ENCODE peak calls at places on chromosomes 4 and X, in seven cellular contexts. R, T, O, G, U, M and B are unnamed samples.

GRCh38 chr4:135371137-135371536 is 1169.5 kb upstream of the PABPC4L start:
- DNase-seq in R (no peak), T (no peak), O (no peak), G (no peak), U (no peak), M (no peak), B (no peak)

GRCh38 chr4:173505924-173506779 is 23.9 kb downstream of the HAND2 start:
- DNase-seq in R (peak), T (peak), O (peak), G (peak), U (peak), M (peak), B (peak)

GRCh38 chr4:145938618-145939177 is at the start of gene ZNF827:
- DNase-seq in R (peak), T (peak), O (peak), G (peak), U (peak), M (peak), B (no peak)

GRCh38 chr4:156560701-156561100 is 410.9 kb downstream of the PDGFC start:
- DNase-seq in R (no peak), T (no peak), O (no peak), G (no peak), U (no peak), M (no peak), B (no peak)

GRCh38 chrX:38578152-38578551 is 16.8 kb downstream of the TSPAN7 start:
- DNase-seq in R (peak), T (no peak), O (no peak), G (no peak), U (no peak), M (no peak), B (no peak)

GRCh38 chrX:75887833-75888232 is 102.8 kb upstream of the MAGEE2 start:
- DNase-seq in R (no peak), T (no peak), O (no peak), G (no peak), U (no peak), M (no peak), B (no peak)

GRCh38 chr4:7938513-7939376 is 916 bp downstream of the AFAP1 start:
- DNase-seq in R (peak), T (peak), O (no peak), G (no peak), U (peak), M (peak), B (peak)

GRCh38 chr4:38663021-38663800 is 788 bp upstream of the KLF3 start:
- DNase-seq in R (no peak), T (peak), O (peak), G (no peak), U (peak), M (peak), B (peak)

GRCh38 chrX:48997865-48998264 is 4.2 kb downstream of the GRIPAP1 start:
- DNase-seq in R (no peak), T (no peak), O (no peak), G (no peak), U (no peak), M (no peak), B (no peak)

GRCh38 chr4:54185871-54186270 is 43.2 kb upstream of the PDGFRA start:
- DNase-seq in R (no peak), T (no peak), O (no peak), G (no peak), U (no peak), M (no peak), B (no peak)

GRCh38 chr4:122588453-122589238 is 32.2 kb downstream of the IL21 start:
- DNase-seq in R (no peak), T (no peak), O (no peak), G (no peak), U (no peak), M (no peak), B (no peak)

GRCh38 chrX:150544222-150544787 is 24.1 kb upstream of the MTM1 start:
- DNase-seq in R (peak), T (no peak), O (no peak), G (no peak), U (no peak), M (no peak), B (no peak)

GRCh38 chrX:101219116-101219839 is at the start of gene DRP2:
- DNase-seq in R (no peak), T (no peak), O (no peak), G (no peak), U (peak), M (no peak), B (no peak)

GRCh38 chr4:20682853-20683252 is 17.4 kb upstream of the PACRGL start:
- DNase-seq in R (no peak), T (no peak), O (no peak), G (no peak), U (no peak), M (peak), B (peak)

GRCh38 chr4:143389543-143390195 is 53.0 kb downstream of the GAB1 start:
- DNase-seq in R (no peak), T (no peak), O (no peak), G (no peak), U (no peak), M (no peak), B (no peak)

GRCh38 chrX:116694046-116694445 is 231.3 kb upstream of the CT83 start:
- DNase-seq in R (no peak), T (no peak), O (no peak), G (no peak), U (no peak), M (no peak), B (no peak)

GRCh38 chr4:2231082-2231481 is 10.8 kb downstream of the HAUS3 start:
- DNase-seq in R (no peak), T (no peak), O (no peak), G (no peak), U (no peak), M (no peak), B (no peak)

GRCh38 chr4:31089815-31090214 is 369.6 kb downstream of the PCDH7 start:
- DNase-seq in R (no peak), T (no peak), O (no peak), G (peak), U (peak), M (peak), B (no peak)

GRCh38 chr4:31714238-31714637 is 994.1 kb downstream of the PCDH7 start:
- DNase-seq in R (no peak), T (no peak), O (no peak), G (no peak), U (no peak), M (no peak), B (no peak)

GRCh38 chr4:83731609-83732008 is 195.7 kb downstream of the GPAT3 start:
- DNase-seq in R (no peak), T (no peak), O (no peak), G (peak), U (no peak), M (no peak), B (no peak)

GRCh38 chrX:85865324-85865723 is 182.0 kb downstream of the CHM start:
- DNase-seq in R (no peak), T (no peak), O (no peak), G (no peak), U (no peak), M (no peak), B (no peak)

GRCh38 chrX:69285881-69286545 is 120.8 kb upstream of the PJA1 start:
- DNase-seq in R (peak), T (peak), O (peak), G (peak), U (no peak), M (peak), B (no peak)

GRCh38 chrX:21590012-21590776 is 67.9 kb downstream of the KLHL34 start:
- DNase-seq in R (no peak), T (no peak), O (no peak), G (no peak), U (no peak), M (no peak), B (no peak)

GRCh38 chr4:5009796-5010195 is 9.5 kb downstream of the CYTL1 start:
- DNase-seq in R (no peak), T (no peak), O (no peak), G (no peak), U (no peak), M (no peak), B (no peak)

GRCh38 chr4:89303177-89303576 is 4.4 kb downstream of the GPRIN3 start:
- DNase-seq in R (peak), T (no peak), O (no peak), G (peak), U (no peak), M (no peak), B (no peak)

GRCh38 chr4:185227131-185227551 is 17.7 kb downstream of the SNX25 start:
- DNase-seq in R (no peak), T (no peak), O (no peak), G (no peak), U (peak), M (no peak), B (no peak)

GRCh38 chrX:25158635-25159034 is 142.9 kb upstream of the ARX start:
- DNase-seq in R (no peak), T (no peak), O (no peak), G (no peak), U (no peak), M (no peak), B (no peak)

GRCh38 chr4:3193531-3194203 is 55.3 kb upstream of the MSANTD1 start:
- DNase-seq in R (no peak), T (no peak), O (no peak), G (no peak), U (peak), M (no peak), B (no peak)

GRCh38 chr4:140014284-140014683 is 139.7 kb downstream of the MAML3 start:
- DNase-seq in R (no peak), T (no peak), O (no peak), G (no peak), U (no peak), M (no peak), B (no peak)

GRCh38 chrX:46777971-46778810 is 19.3 kb upstream of the SLC9A7 start:
- DNase-seq in R (no peak), T (no peak), O (no peak), G (no peak), U (peak), M (no peak), B (no peak)

GRCh38 chr4:144582975-144583374 is 63.0 kb upstream of the HHIP start:
- DNase-seq in R (no peak), T (no peak), O (no peak), G (no peak), U (peak), M (no peak), B (no peak)

GRCh38 chrX:17120816-17121215 is 174.4 kb downstream of the REPS2 start:
- DNase-seq in R (no peak), T (no peak), O (no peak), G (no peak), U (no peak), M (no peak), B (no peak)

GRCh38 chr4:152045781-152046571 is 285.2 kb upstream of the GATB start:
- DNase-seq in R (peak), T (no peak), O (no peak), G (peak), U (peak), M (peak), B (peak)

GRCh38 chr4:101818362-101818761 is 27.8 kb downstream of the BANK1 start:
- DNase-seq in R (no peak), T (no peak), O (no peak), G (no peak), U (no peak), M (no peak), B (no peak)

GRCh38 chr4:128303986-128304385 is 16.4 kb upstream of the PGRMC2 start:
- DNase-seq in R (no peak), T (no peak), O (no peak), G (no peak), U (peak), M (no peak), B (no peak)

GRCh38 chr4:184695178-184695896 is 38.6 kb downstream of the CENPU start:
- DNase-seq in R (no peak), T (no peak), O (no peak), G (no peak), U (no peak), M (no peak), B (no peak)

GRCh38 chr4:47410271-47410670 is 53.2 kb downstream of the COMMD8 start:
- DNase-seq in R (no peak), T (no peak), O (no peak), G (no peak), U (no peak), M (no peak), B (no peak)

GRCh38 chr4:79338148-79338547 is 12.3 kb upstream of the NAA11 start:
- DNase-seq in R (no peak), T (no peak), O (no peak), G (no peak), U (no peak), M (no peak), B (no peak)

DNA sequence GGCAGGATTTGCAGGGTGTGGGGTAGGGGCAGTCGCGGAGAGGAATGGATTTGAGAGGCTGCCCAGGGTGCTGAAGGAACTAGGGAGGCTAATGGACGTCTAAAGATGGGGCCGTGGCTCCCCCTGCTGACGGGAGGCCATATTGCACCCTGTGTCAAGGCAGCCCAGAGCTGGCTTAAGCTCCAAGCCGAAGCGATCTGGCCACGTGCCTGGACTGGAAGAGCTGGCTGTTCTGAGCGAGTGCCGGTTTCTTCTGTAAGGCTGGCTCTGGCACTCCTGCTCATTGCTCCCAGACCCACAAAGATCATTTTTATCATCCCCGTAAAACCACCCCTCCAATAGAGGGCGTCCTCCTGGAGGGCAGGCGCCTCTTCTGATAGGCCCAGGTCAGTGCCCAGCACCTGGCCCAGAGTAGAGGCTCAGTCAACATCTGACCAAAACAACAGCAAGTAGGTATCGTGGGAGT is 5.6 kb downstream of the PNCK start:
- DNase-seq in R (peak), T (peak), O (peak), G (peak), U (peak), M (peak), B (peak)
- TF ChIP-seq POLR2AphosphoS5 in R (no peak), T (no peak), O (no peak), G (no peak), U (no peak), M (no peak), B (no peak)

DNA sequence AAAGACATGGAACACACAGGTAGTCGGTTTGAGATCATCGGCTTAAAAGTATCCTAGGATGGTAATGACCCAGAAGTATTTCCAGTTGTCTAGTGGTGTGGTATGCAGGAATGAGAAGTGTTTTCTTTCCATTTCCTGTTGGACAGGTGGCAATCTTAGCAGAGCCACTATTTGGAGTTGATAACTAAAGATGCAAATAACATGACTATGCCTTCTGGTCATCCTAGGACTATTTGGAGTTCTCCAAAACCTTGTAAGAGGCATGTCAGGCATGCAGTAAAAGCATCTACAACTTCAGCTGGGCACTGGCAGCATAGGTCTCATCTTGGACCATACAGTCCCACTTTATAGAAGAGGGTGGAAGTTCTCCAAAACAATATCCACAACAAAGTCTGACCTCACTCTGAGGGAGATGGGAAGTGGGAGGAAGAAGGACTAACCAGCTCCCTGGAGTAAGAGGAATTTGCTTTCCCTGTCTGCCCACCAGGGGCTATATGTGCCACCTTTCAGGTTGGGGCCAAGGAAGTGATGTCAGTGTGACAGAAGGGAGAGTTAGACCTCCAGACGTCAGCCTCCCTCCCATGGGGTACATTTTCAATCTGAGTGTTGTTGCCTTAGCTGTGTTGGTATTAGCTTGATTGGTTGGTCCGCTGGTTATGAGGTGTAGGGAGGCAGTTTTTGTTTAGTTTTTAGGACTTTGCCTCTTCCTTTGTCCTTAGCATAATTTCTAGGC is 101.2 kb upstream of the MYOZ2 start:
- DNase-seq in R (no peak), T (no peak), O (no peak), G (no peak), U (no peak), M (no peak), B (no peak)
- TF ChIP-seq CTCF in R (no peak), T (no peak), O (no peak), G (no peak), U (no peak), M (no peak), B (no peak)

DNA sequence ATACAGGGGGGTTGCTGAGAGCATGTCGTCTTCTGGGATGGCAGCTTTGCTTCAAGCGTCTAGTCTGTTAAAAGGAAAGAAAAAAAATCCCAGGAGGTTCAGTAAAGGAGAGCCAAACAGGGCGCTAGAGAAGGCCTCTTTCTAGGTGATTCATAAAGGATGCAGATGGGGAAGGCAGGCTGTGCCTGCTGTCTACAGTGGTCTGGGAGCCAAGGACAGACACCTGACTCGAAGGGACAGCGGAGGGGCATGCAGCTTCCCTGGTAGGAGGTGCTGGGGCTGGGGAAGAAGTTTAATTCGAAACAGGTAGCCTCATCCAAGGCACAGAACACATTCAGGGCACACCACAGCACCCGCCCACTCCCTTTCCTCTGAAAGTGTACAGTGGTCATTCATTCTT is 19.9 kb downstream of the BCOR start:
- DNase-seq in R (no peak), T (no peak), O (no peak), G (no peak), U (no peak), M (no peak), B (no peak)
- TF ChIP-seq POLR2A in R (no peak), T (no peak), O (no peak), G (no peak), U (no peak), M (no peak), B (no peak)

GRCh38 chr4:10460313-10461047 is 3.3 kb upstream of the ZNF518B start:
- DNase-seq in R (no peak), T (no peak), O (no peak), G (no peak), U (no peak), M (no peak), B (no peak)
- TF ChIP-seq POLR2AphosphoS5 in R (no peak), T (no peak), O (no peak), G (no peak), U (no peak), M (no peak), B (no peak)

GRCh38 chrX:130330706-130331105 is 9.0 kb upstream of the SLC25A14 start:
- DNase-seq in R (peak), T (no peak), O (no peak), G (peak), U (peak), M (peak), B (no peak)
- TF ChIP-seq CTCF in R (peak), T (no peak), O (no peak), G (no peak), U (peak), M (no peak), B (peak)

GRCh38 chr4:87422104-87423052 is at the start of gene NUDT9:
- DNase-seq in R (peak), T (peak), O (peak), G (peak), U (peak), M (peak), B (peak)
- TF ChIP-seq POLR2A in R (peak), T (peak), O (peak), G (no peak), U (peak), M (no peak), B (peak)

GRCh38 chrX:120671963-120672362 is 42.1 kb upstream of the C1GALT1C1 start:
- DNase-seq in R (no peak), T (no peak), O (no peak), G (no peak), U (no peak), M (no peak), B (no peak)

GRCh38 chrX:120668357-120668756 is 38.5 kb upstream of the C1GALT1C1 start:
- DNase-seq in R (no peak), T (no peak), O (no peak), G (no peak), U (no peak), M (no peak), B (no peak)

GRCh38 chrX:120672841-120673530 is 43.1 kb upstream of the C1GALT1C1 start:
- DNase-seq in R (no peak), T (no peak), O (no peak), G (no peak), U (no peak), M (no peak), B (no peak)

GRCh38 chrX:120677017-120677652 is 47.3 kb upstream of the C1GALT1C1 start:
- DNase-seq in R (no peak), T (no peak), O (no peak), G (no peak), U (no peak), M (no peak), B (no peak)

DNA sequence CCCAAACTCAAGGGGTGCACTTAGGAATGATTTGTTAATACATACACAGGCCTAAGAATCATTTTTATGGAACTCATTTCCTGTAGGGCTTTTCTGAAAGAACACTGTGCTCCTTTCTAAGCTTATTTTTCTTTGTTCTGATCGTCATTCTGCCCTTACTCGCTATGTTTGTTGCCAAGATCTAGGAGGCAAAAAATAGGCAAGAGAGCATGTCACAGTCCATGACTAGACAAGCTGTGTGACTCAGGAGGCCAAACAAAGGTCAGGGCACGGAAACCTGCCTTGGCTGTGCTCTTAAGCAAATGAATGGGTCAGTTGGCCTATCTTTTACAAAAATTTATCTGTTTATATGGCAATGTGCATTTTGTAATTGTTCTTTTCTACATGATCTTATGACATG is 42.5 kb upstream of the C1GALT1C1 start:
- DNase-seq in R (no peak), T (peak), O (peak), G (no peak), U (peak), M (peak), B (no peak)
- TF ChIP-seq POLR2AphosphoS5 in R (no peak), T (peak), O (no peak), G (no peak), U (no peak), M (peak), B (peak)

DNA sequence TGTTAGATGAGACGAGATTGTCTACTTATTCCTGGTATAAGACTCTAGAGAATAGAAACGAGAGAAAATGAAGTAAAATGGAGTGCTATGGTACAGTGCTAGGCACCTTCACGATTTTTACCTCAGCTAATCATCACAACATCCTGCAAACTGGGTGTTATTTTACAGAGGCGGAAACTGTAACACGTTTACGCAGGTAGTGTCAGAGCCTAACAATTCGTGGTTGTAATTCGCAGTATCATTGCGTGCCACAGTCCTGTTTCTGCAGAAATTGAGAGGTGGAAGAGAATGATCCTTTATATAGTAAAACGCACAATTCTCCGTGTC is 383 bp upstream of the TBC1D19 start:
- DNase-seq in R (no peak), T (no peak), O (no peak), G (no peak), U (no peak), M (no peak), B (no peak)
- TF ChIP-seq CTCF in R (no peak), T (no peak), O (no peak), G (no peak), U (no peak), M (no peak), B (no peak)